ENCODE peak calls at places on chromosomes 12 and 14, in five cellular contexts. M, I, H, R and U are unnamed samples.

GRCh38 chr12:48986720-48987291 is 8.7 kb downstream of the WNT1 start:
- DNase-seq in H (no peak), I (no peak), R (no peak), M (no peak), U (no peak)

GRCh38 chr12:26614217-26614616 is 218.8 kb downstream of the ITPR2 start:
- DNase-seq in H (no peak), I (no peak), R (no peak), M (no peak), U (no peak)

GRCh38 chr14:78170203-78170602 is at the start of gene NRXN3:
- DNase-seq in R (no peak), I (no peak), M (no peak), H (no peak), U (no peak)

GRCh38 chr12:116924558-116925453 is 14.1 kb downstream of the FBXW8 start:
- DNase-seq in M (no peak), I (peak; percentile 82), H (no peak), R (no peak), U (peak; percentile 84)

GRCh38 chr12:89760783-89761182 is 52.1 kb upstream of the ATP2B1 start:
- DNase-seq in I (no peak), M (no peak), R (no peak), H (no peak), U (no peak)

GRCh38 chr12:84315926-84316325 is 596.7 kb downstream of the SLC6A15 start:
- DNase-seq in M (no peak), R (no peak), H (no peak), I (no peak), U (no peak)

GRCh38 chr12:24069532-24070395 is 120.3 kb upstream of the SOX5 start:
- DNase-seq in I (no peak), H (no peak), R (no peak), M (no peak), U (no peak)

GRCh38 chr12:87806310-87806709 is 222.9 kb downstream of the C12orf50 start:
- DNase-seq in I (no peak), H (no peak), R (no peak), M (no peak), U (no peak)

GRCh38 chr14:101689039-101689501 is 72.4 kb upstream of the PPP2R5C start:
- DNase-seq in H (no peak), R (no peak), I (no peak), M (no peak), U (no peak)

GRCh38 chr12:23096321-23096720 is 471.4 kb downstream of the ETNK1 start:
- DNase-seq in R (no peak), H (no peak), M (no peak), I (no peak), U (no peak)

GRCh38 chr14:72625689-72626088 is 268.2 kb downstream of the DPF3 start:
- DNase-seq in I (no peak), M (no peak), H (no peak), R (no peak), U (no peak)

GRCh38 chr12:41361791-41362190 is 173.7 kb downstream of the PDZRN4 start:
- DNase-seq in H (no peak), I (no peak), R (no peak), M (no peak), U (no peak)

GRCh38 chr12:117134059-117134458 is 34.8 kb upstream of the TESC start:
- DNase-seq in M (no peak), R (no peak), H (no peak), I (no peak), U (no peak)

GRCh38 chr12:105992849-105993740 is 145.7 kb downstream of the NUAK1 start:
- DNase-seq in M (no peak), H (no peak), R (no peak), I (no peak), U (peak; percentile 27)

GRCh38 chr12:111806304-111806703 is 35.7 kb upstream of the MAPKAPK5 start:
- DNase-seq in I (no peak), H (no peak), M (no peak), R (no peak), U (no peak)

GRCh38 chr12:70535896-70536374 is 101.3 kb downstream of the PTPRB start:
- DNase-seq in I (no peak), M (no peak), H (no peak), R (no peak), U (no peak)

GRCh38 chr14:55133416-55133815 is 4.4 kb downstream of the LGALS3 start:
- DNase-seq in R (no peak), H (no peak), M (no peak), I (no peak), U (peak; percentile 72)

GRCh38 chr12:52179396-52179973 is 12.3 kb downstream of the KRT80 start:
- DNase-seq in M (no peak), H (no peak), I (no peak), R (no peak), U (no peak)

GRCh38 chr14:49876563-49877127 is 16.2 kb upstream of the ARF6 start:
- DNase-seq in H (no peak), I (no peak), R (no peak), M (no peak), U (no peak)